ENCODE peak calls at places on chromosomes 1 and 21, in four cellular contexts. U, H, T and C are unnamed samples.

GRCh38 chr21:39715804-39716397 is 29.1 kb upstream of the IGSF5 start:
- DNase-seq in U (peak; percentile 68), H (peak; percentile 33), T (peak; percentile 32), C (no peak)

GRCh38 chr1:13828454-13829151 is 128.6 kb downstream of the PRDM2 start:
- DNase-seq in U (peak; percentile 64), T (no peak), H (peak; percentile 23), C (no peak)

GRCh38 chr1:224884428-224884827 is 45.0 kb upstream of the DNAH14 start:
- DNase-seq in U (no peak), T (peak; percentile 33), H (no peak), C (no peak)

GRCh38 chr1:55639051-55639450 is 423.9 kb upstream of the USP24 start:
- DNase-seq in H (no peak), T (no peak), U (no peak), C (no peak)

GRCh38 chr1:11563560-11564069 is 84.7 kb downstream of the DISP3 start:
- DNase-seq in T (no peak), H (no peak), U (peak; percentile 30), C (no peak)

GRCh38 chr1:119132179-119132578 is 8.3 kb downstream of the WARS2 start:
- DNase-seq in H (no peak), T (no peak), U (no peak), C (no peak)

GRCh38 chr1:4083171-4084052 is 183.3 kb upstream of the C1orf174 start:
- DNase-seq in T (no peak), H (no peak), U (no peak), C (no peak)

GRCh38 chr1:1598051-1598719 is 1.8 kb downstream of the FNDC10 start:
- DNase-seq in T (no peak), U (peak; percentile 5), H (no peak), C (no peak)

GRCh38 chr1:208174736-208175507 is 69.3 kb downstream of the PLXNA2 start:
- DNase-seq in U (no peak), T (peak; percentile 68), H (peak; percentile 66), C (no peak)

GRCh38 chr1:25432749-25433388 is 2.2 kb downstream of the MACO1 start:
- DNase-seq in H (no peak), U (no peak), T (no peak), C (no peak)

GRCh38 chr1:36157115-36157903 is 1.3 kb downstream of the MAP7D1 start:
- DNase-seq in T (no peak), U (peak; percentile 46), H (no peak), C (no peak)

GRCh38 chr1:27912429-27912828 is 22.4 kb upstream of the SMPDL3B start:
- DNase-seq in U (no peak), T (no peak), H (no peak), C (no peak)

GRCh38 chr1:12339861-12340557 is 110.2 kb downstream of the VPS13D start:
- DNase-seq in H (no peak), T (no peak), U (no peak), C (no peak)

GRCh38 chr1:14297356-14297755 is 301.1 kb upstream of the KAZN start:
- DNase-seq in U (no peak), H (no peak), T (no peak), C (no peak)

GRCh38 chr1:19877821-19878636 is 4.2 kb upstream of the OTUD3 start:
- DNase-seq in H (no peak), U (peak; percentile 86), T (no peak), C (no peak)

GRCh38 chr1:17553970-17554369 is 14.5 kb downstream of the ARHGEF10L start:
- DNase-seq in H (no peak), U (no peak), T (peak; percentile 85), C (peak; percentile 9)

GRCh38 chr1:228374711-228375577 is 31.7 kb downstream of the TRIM11 start:
- DNase-seq in H (no peak), T (peak; percentile 94), U (no peak), C (no peak)
- TF ChIP-seq BHLHE40 in H (no peak), T (no peak), U (no peak), C (no peak)

DNA sequence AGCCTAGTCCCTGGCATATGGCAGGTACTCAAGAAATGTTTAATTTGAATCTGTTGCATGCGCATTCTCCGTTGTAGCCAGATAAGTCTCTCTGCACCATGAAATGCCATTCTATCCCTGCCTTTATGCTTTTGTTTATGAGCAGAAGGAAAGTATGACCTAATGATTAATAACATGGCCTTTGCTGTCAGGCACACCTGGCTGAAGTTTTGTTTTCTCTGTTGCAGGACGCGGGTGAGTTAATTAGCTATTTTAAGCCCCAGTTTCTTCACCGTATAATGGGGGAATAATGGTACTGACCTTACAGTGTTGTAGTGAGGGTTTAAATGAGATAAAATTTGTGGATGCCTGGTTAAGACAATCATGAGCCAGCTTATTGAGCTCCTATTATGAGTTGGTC is 87.7 kb downstream of the ST6GALNAC3 start:
- DNase-seq in H (no peak), U (no peak), T (no peak), C (no peak)
- H3K9ac ChIP-seq in H (no peak overlapping the region), U (no peak overlapping the region), T (no peak overlapping the region), C (no peak overlapping the region)

GRCh38 chr1:52914463-52914862 is 7.1 kb downstream of the ECHDC2 start:
- DNase-seq in H (no peak), T (no peak), U (no peak), C (no peak)

GRCh38 chr1:52915211-52915854 is 6.2 kb downstream of the ECHDC2 start:
- DNase-seq in H (no peak), T (no peak), U (no peak), C (no peak)

GRCh38 chr1:52913014-52913413 is 8.5 kb downstream of the ECHDC2 start:
- DNase-seq in T (no peak), U (no peak), H (no peak), C (no peak)

GRCh38 chr1:52911541-52911940 is 10.0 kb downstream of the ECHDC2 start:
- DNase-seq in U (no peak), H (no peak), T (no peak), C (no peak)

GRCh38 chr1:52913537-52913936 is 8.0 kb downstream of the ECHDC2 start:
- DNase-seq in H (peak; percentile 32), T (no peak), U (peak; percentile 85), C (no peak)
- TF ChIP-seq CTCF in H (peak; percentile 61), T (no peak), U (peak; percentile 82), C (no peak)

GRCh38 chr21:32322676-32323075 is 24.0 kb downstream of the MRAP start:
- DNase-seq in U (no peak), T (no peak), H (no peak), C (no peak)
- TF ChIP-seq BHLHE40 in U (no peak), T (no peak), H (no peak), C (no peak)